ENCODE peak calls at places on chromosome 14, in five cellular contexts. Y is heart left ventricle, A is breast epithelium, T is heart right ventricle, Z is fibroblast of lung. U is an unnamed sample. For H3K4me1 and H3K9me3, the result is how much of the 10 kb centered on the place peaks cover.

GRCh38 chr14:60348211-60348610 is 99.2 kb downstream of the PPM1A start:
- DNase-seq in Y (no peak), A (no peak), T (no peak), Z (no peak), U (no peak)

GRCh38 chr14:24055971-24056799 is 4.4 kb downstream of the CARMIL3 start:
- DNase-seq in Y (no peak), A (no peak), T (no peak), Z (no peak), U (peak)

GRCh38 chr14:36556811-36557433 is 25.5 kb downstream of the NKX2-8 start:
- DNase-seq in Y (no peak), A (no peak), T (no peak), Z (peak), U (peak)

GRCh38 chr14:79967001-79967400 is 244.3 kb downstream of the DIO2 start:
- DNase-seq in Y (no peak), A (no peak), T (no peak), Z (peak), U (no peak)

GRCh38 chr14:33393155-33393894 is 454.6 kb downstream of the NPAS3 start:
- DNase-seq in Y (no peak), A (no peak), T (no peak), Z (no peak), U (no peak)

GRCh38 chr14:91418387-91419043 is 895 bp upstream of the CCDC88C start:
- DNase-seq in Y (peak), A (peak), T (peak), Z (peak), U (peak)

GRCh38 chr14:36973806-36974442 is 198.5 kb downstream of the SLC25A21 start:
- DNase-seq in Y (no peak), A (no peak), T (no peak), Z (peak), U (no peak)

GRCh38 chr14:81303258-81303935 is 82.6 kb upstream of the GTF2A1 start:
- DNase-seq in Y (peak), A (peak), T (peak), Z (no peak), U (peak)

GRCh38 chr14:74591899-74592298 is 20.1 kb downstream of the LTBP2 start:
- DNase-seq in Y (peak), A (no peak), T (no peak), Z (peak), U (no peak)

GRCh38 chr14:90402009-90402408 is 5.2 kb downstream of the CALM1 start:
- DNase-seq in Y (no peak), A (no peak), T (no peak), Z (no peak), U (no peak)

GRCh38 chr14:99327458-99328250 is 55.7 kb upstream of the BCL11B start:
- DNase-seq in Y (no peak), A (peak), T (no peak), Z (no peak), U (no peak)

GRCh38 chr14:99270491-99271287 is 1.3 kb downstream of the BCL11B start:
- DNase-seq in Y (peak), A (no peak), T (no peak), Z (no peak), U (no peak)

GRCh38 chr14:50007123-50007903 is 109.1 kb downstream of the VCPKMT start:
- DNase-seq in Y (no peak), A (no peak), T (no peak), Z (no peak), U (no peak)

GRCh38 chr14:72154645-72155378 is 222.6 kb downstream of the RGS6 start:
- DNase-seq in Y (no peak), A (no peak), T (no peak), Z (no peak), U (no peak)

GRCh38 chr14:33570717-33571058 is 380.2 kb downstream of the EGLN3 start:
- DNase-seq in Y (no peak), A (no peak), T (no peak), Z (no peak), U (no peak)

GRCh38 chr14:78519863-78520262 is 349.7 kb downstream of the NRXN3 start:
- DNase-seq in Y (no peak), A (no peak), T (peak), Z (peak), U (peak)

GRCh38 chr14:40760703-40761102 is 846.0 kb upstream of the LRFN5 start:
- DNase-seq in Y (no peak), A (no peak), T (no peak), Z (no peak), U (no peak)

GRCh38 chr14:30283822-30284446 is 275.0 kb upstream of the G2E3 start:
- DNase-seq in Y (no peak), A (no peak), T (no peak), Z (peak), U (peak)

GRCh38 chr14:36028218-36028617 is 148.3 kb downstream of the PTCSC3 start:
- DNase-seq in Y (no peak), A (no peak), T (no peak), Z (no peak), U (no peak)

GRCh38 chr14:93905623-93906022 is 21.5 kb upstream of the FAM181A start:
- DNase-seq in Y (no peak), A (no peak), T (no peak), Z (no peak), U (no peak)

GRCh38 chr14:56686416-56686815 is 106.8 kb downstream of the TMEM260 start:
- DNase-seq in Y (peak), A (no peak), T (peak), Z (no peak), U (peak)

GRCh38 chr14:29919845-29920244 is 7.8 kb downstream of the PRKD1 start:
- DNase-seq in Y (no peak), A (no peak), T (no peak), Z (no peak), U (no peak)

GRCh38 chr14:89366580-89367448 is 50.2 kb downstream of the FOXN3 start:
- DNase-seq in Y (no peak), A (no peak), T (peak), Z (no peak), U (no peak)
- H3K4me1 ChIP-seq in Y (half or more), A (under half), T (under half), Z (under half), U (half or more)

GRCh38 chr14:106652494-106652893 is 1126.1 kb downstream of the TMEM121 start:
- DNase-seq in Y (no peak), A (no peak), T (no peak), Z (no peak), U (no peak)
- H3K9me3 ChIP-seq in Y (under half), A (under half), T (under half), Z (under half), U (under half)

GRCh38 chr14:104996032-104996431 is 10.4 kb downstream of the CLBA1 start:
- DNase-seq in Y (no peak), A (no peak), T (no peak), Z (no peak), U (no peak)

GRCh38 chr14:104998801-104999200 is 13.2 kb downstream of the CLBA1 start:
- DNase-seq in Y (peak), A (no peak), T (no peak), Z (no peak), U (no peak)

GRCh38 chr14:104994988-104995387 is 9.4 kb downstream of the CLBA1 start:
- DNase-seq in Y (no peak), A (no peak), T (no peak), Z (no peak), U (no peak)

GRCh38 chr14:104993808-104994591 is 8.4 kb downstream of the CLBA1 start:
- DNase-seq in Y (no peak), A (no peak), T (no peak), Z (no peak), U (no peak)

DNA sequence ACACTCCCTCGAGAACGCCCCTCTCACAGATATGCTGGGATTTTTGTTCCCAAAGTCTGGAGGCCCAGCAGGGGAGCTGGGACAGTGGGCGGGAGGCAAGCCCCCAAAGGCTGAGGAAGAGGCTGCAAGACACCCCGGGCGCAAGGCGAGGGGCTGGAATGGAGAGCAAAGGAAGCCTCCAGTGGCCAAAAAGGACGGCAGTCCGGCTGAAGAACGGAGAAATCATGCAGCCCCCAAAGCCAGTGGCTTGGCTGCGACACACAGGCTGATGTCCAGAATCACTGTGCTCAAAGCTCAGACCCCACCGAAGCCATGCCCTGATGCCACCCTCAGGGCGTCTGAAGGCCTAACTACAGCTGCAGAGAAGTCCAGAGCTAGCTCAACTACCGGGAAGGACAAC is 10.9 kb downstream of the CLBA1 start:
- DNase-seq in Y (no peak), A (no peak), T (no peak), Z (no peak), U (no peak)
- H3K4me3 ChIP-seq in Y (no peak), A (no peak), T (no peak), Z (no peak), U (no peak)

GRCh38 chr14:26319139-26319864 is 278.5 kb downstream of the NOVA1 start:
- DNase-seq in Y (no peak), A (no peak), T (no peak), Z (no peak), U (no peak)
- H3K4me1 ChIP-seq in Y (under half), A (under half), T (under half), Z (under half), U (under half)

DNA sequence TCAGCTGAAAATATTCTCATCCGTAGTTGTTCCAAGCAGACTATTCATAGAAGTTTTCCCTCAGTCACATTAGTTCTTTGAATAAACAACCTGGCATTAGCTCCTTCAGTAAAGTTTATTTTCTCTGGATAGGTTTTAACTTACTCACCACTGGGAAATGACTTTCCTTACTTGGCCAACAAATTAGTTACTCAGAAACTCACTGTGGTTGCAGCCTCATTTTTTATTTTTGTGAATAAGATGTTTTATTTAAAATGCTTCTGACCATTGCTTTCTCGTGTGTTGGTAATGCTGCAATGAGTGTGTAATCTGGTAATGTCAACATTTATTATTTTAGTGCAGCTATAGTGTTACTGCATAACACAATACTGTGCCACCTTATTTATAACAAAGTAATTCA is 74.8 kb downstream of the NOVA1 start:
- DNase-seq in Y (no peak), A (no peak), T (no peak), Z (peak), U (no peak)
- H3K9me3 ChIP-seq in Y (under half), A (under half), T (under half), Z (under half), U (under half)

U was measured in body of pancreas.